ENCODE peak calls at places on chromosomes 5 and 9, in five cellular contexts. Q is H1, Y is GM12878, H is GM12892, F is K562. S is an unnamed sample.

GRCh38 chr9:85900504-85901201 is 40.3 kb upstream of the NAA35 start:
- DNase-seq in Q (peak; percentile 90), Y (no peak), H (no peak), F (peak; percentile 55), S (no peak)

GRCh38 chr9:79610019-79610760 is 38.4 kb downstream of the TLE4 start:
- DNase-seq in Q (no peak), Y (no peak), H (no peak), F (no peak), S (no peak)

GRCh38 chr9:94865599-94866456 is 139.3 kb downstream of the AOPEP start:
- DNase-seq in Q (no peak), Y (no peak), H (no peak), F (no peak), S (no peak)

GRCh38 chr5:56669534-56670483 is 145.5 kb upstream of the MAP3K1 start:
- DNase-seq in Q (peak; percentile 47), Y (peak; percentile 98), H (peak; percentile 48), F (no peak), S (peak; percentile 51)

GRCh38 chr9:37751186-37751585 is 2.4 kb upstream of the TRMT10B start:
- DNase-seq in Q (no peak), Y (no peak), H (no peak), F (no peak), S (no peak)

GRCh38 chr5:125476888-125477585 is 730.6 kb upstream of the ZNF608 start:
- DNase-seq in Q (no peak), Y (no peak), H (no peak), F (no peak), S (no peak)

GRCh38 chr5:120454094-120454798 is 9.9 kb upstream of the PRR16 start:
- DNase-seq in Q (no peak), Y (no peak), H (no peak), F (no peak), S (no peak)

GRCh38 chr9:97847474-97848236 is 5.4 kb upstream of the FOXE1 start:
- DNase-seq in Q (no peak), Y (no peak), H (no peak), F (no peak), S (no peak)

GRCh38 chr5:51650824-51651223 is 267.6 kb downstream of the ISL1 start:
- DNase-seq in Q (no peak), Y (no peak), H (no peak), F (no peak), S (no peak)

GRCh38 chr9:14058078-14058688 is 255.8 kb downstream of the NFIB start:
- DNase-seq in Q (no peak), Y (no peak), H (no peak), F (no peak), S (no peak)

GRCh38 chr5:154940772-154941620 is at the start of gene MRPL22:
- DNase-seq in Q (peak; percentile 93), Y (peak; percentile 80), H (peak; percentile 71), F (peak; percentile 97), S (peak; percentile 72)
- TF ChIP-seq POLR2AphosphoS5 in Q (peak; percentile 78), Y (peak; percentile 92), H (peak; percentile 85), F (peak; percentile 86), S (peak; percentile 90)

GRCh38 chr5:34926318-34926888 is 3.0 kb upstream of the DNAJC21 start:
- DNase-seq in Q (no peak), Y (no peak), H (no peak), F (no peak), S (no peak)
- TF ChIP-seq TAF1 in Q (no peak), Y (no peak), H (no peak), F (no peak), S (no peak)

DNA sequence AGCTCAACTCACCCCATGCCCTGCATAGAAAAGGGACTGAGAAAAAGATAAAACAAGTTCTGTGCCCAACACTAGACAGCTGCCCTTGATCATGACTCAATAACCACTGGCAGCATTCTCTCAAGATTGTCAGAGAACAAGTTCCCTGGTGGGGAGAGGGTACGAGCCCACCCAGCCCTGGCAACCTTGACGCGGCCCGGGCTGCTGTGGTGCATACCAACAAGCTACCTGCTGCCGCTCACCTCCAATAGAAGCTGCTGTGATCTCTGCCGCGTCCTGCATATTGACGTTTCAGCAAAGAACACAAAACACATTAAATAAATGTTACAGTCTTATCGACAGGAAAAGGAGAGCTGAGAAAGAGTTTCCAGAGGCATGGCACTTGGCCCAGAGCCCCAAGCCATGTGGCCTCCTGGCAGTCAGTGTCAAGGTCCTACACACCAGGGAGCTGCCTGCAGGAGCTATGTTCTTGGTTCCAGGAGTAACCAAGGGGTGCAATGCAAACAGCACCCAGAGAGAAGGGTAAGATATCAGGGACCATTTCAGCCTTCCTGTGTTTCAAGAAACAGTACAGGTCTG is 28.3 kb downstream of the WHRN start:
- DNase-seq in Q (no peak), Y (no peak), H (no peak), F (no peak), S (no peak)
- TF ChIP-seq POLR2AphosphoS5 in Q (no peak), Y (no peak), H (no peak), F (no peak), S (no peak)

GRCh38 chr9:89596937-89597555 is 7.8 kb upstream of the GADD45G start:
- DNase-seq in Q (peak; percentile 30), Y (no peak), H (no peak), F (no peak), S (no peak)
- TF ChIP-seq TAF1 in Q (no peak), Y (no peak), H (no peak), F (no peak), S (no peak)

DNA sequence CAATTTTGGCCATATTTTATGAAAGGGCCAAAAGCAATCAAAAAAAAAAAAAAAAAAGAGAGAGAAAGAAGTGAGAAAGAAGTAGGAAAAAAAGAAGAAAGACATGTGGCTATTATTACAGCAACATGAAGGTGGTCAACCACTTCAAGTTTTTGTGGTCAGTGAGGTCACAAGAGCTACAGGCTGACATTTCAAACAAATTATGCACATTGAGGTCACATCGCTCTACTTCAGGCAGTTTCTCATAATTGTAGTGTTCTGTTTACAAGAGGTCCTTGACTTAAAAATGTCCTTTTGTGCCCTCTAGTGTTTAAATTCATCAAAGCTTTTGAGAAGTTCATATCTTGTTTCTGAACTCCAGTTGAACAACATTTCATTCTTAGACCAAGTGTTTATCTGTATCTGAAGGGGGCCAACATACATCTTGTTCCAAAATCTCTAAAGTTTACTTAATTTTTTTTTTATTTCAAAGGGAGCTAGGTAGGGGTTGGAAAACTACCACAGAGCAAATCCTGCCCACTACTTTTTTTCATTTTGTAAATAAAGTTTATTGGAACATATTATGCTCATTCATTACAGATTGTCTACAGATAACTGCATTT is 513.1 kb downstream of the PDE4D start:
- DNase-seq in Q (no peak), Y (peak; percentile 76), H (no peak), F (peak; percentile 13), S (peak; percentile 11)
- TF ChIP-seq POLR2AphosphoS5 in Q (no peak), Y (no peak), H (no peak), F (no peak), S (no peak)

DNA sequence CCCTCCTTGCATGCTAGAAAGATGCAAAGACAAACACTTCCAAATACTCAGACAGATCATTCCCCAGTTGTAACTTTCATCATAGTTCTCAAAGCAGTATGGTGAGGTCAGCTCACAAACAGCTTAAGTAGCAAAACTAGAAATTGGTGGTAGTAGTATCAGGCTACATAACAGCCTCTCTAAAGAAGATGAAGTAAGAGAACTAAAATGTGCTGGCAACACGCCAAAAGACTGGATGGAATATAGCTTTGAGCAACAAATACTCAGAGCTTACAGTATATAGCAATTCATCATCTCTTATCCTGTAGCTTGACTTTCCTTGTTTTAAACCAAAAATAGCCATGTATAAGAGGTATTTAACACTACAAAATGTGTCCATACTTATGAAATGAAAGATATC is 7.5 kb downstream of the PFDN1 start:
- DNase-seq in Q (no peak), Y (no peak), H (no peak), F (peak; percentile 71), S (no peak)
- TF ChIP-seq TAF1 in Q (no peak), Y (no peak), H (no peak), F (no peak), S (no peak)

GRCh38 chr5:93421498-93421897 is 159.5 kb downstream of the NR2F1-AS1 start:
- DNase-seq in Q (peak; percentile 57), Y (no peak), H (no peak), F (no peak), S (no peak)

GRCh38 chr5:93425102-93425501 is 155.9 kb downstream of the NR2F1-AS1 start:
- DNase-seq in Q (no peak), Y (no peak), H (no peak), F (no peak), S (no peak)

GRCh38 chr5:93421987-93422391 is 159.0 kb downstream of the NR2F1-AS1 start:
- DNase-seq in Q (no peak), Y (no peak), H (no peak), F (no peak), S (no peak)

GRCh38 chr5:93422652-93423332 is 158.2 kb downstream of the NR2F1-AS1 start:
- DNase-seq in Q (no peak), Y (no peak), H (no peak), F (no peak), S (no peak)

DNA sequence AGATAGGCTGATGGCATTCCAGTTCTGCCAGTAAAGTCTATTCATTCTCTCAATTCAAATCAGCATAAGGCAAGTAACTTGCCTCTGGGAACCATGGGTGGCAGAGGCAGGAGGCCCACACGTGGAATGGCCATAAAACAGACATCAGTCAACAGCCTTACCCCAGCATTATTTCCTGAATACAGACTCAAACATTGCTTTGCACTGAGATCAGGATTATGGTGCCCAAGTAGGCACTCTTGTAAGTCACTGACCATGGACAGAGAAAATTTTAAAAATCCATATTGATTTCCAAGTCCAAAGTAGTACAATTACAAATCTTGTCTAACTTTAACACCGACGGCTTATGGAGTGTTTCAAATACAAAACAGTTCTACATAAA is 157.7 kb downstream of the NR2F1-AS1 start:
- DNase-seq in Q (no peak), Y (no peak), H (no peak), F (no peak), S (no peak)
- TF ChIP-seq POLR2AphosphoS5 in Q (no peak), Y (no peak), H (no peak), F (no peak), S (no peak)

DNA sequence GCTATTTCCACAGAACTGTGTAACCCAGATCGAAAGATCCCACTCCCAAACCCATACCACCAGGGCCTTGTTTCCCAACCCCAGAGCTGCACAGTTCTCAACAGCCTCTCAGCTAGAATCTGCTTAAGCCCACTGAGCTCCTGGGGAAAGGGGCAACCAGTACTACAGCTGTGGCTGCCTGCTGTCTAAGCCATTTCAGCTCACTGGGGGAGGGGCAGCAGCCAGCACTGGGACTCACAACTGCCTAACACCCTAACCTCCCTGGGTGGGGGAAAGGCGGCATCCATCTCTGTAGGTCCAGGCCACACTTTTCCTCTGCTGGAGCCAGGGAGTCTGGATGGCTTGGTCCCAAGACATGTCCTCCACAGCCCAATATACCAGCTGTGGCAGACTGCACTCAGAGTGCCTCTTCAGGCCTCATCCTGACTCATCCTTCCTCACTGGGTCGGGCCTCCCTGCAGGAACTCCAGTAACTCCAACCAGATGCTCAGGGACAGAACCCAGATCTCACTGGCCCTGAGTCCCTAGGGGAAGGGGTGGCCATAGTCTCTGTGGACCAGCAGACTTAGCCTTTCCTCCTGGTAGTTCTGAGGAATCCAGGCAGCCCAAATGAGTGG is 241.4 kb downstream of the HINT1 start:
- DNase-seq in Q (no peak), Y (no peak), H (no peak), F (no peak), S (no peak)
- TF ChIP-seq TAF1 in Q (no peak), Y (no peak), H (no peak), F (no peak), S (no peak)

DNA sequence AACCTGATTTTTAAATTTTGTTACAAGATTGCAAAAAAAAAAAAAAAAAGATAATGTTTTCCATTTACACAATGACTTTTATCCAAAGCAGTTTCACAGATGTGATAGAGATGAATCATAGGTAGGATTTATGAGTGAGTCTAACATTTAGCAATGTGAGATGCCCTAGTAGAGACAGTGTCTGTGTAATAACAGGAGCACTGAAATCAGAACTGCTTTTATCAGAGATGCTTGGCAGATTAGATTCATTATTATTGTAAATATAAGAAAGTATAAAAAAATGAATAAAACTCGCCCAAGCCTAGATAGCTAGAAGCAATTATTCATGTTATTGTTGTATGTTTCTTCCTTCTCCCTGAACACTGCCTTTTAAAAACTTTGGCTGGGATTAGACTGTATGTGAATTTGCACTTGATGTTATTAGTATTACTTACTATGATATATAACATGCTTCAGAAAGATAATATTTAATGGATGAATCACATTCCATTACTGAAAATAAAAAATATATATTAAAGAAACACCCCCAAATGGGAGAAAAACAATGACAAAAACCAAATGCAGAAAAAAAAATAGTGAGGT is 567.3 kb upstream of the KLF4 start:
- DNase-seq in Q (no peak), Y (no peak), H (no peak), F (no peak), S (no peak)
- TF ChIP-seq POLR2AphosphoS5 in Q (no peak), Y (no peak), H (no peak), F (no peak), S (no peak)